ENCODE peak calls at places on chromosomes 7 and 10, in ten cellular contexts. One of them, this sample, is unnamed.

GRCh38 chr10:59894114-59894513 is 12.2 kb downstream of the CCDC6 start:
- DNase-seq in HS-5: no peak
- DNase-seq in EH: peak
- DNase-seq in PC-3: peak
- DNase-seq in coronary artery: no peak
- DNase-seq in CD4-positive, CD25-positive, alpha-beta regulatory T cell: no peak
- DNase-seq in activated CD8-positive, alpha-beta T cell treated with anti-CD3 and anti-CD28 coated beads, Interleukin-2, amount 10 ng/mL, durations not matched to agents 7 days and 5 days: no peak
- DNase-seq in bronchial epithelial cell: peak
- DNase-seq in GM12878: no peak
- DNase-seq in OCI-LY7: no peak
- DNase-seq in this sample: peak

GRCh38 chr7:87192784-87193487 is 26.6 kb downstream of the TMEM243 start:
- DNase-seq in OCI-LY7: no peak
- DNase-seq in EH: no peak
- DNase-seq in activated CD8-positive, alpha-beta T cell treated with anti-CD3 and anti-CD28 coated beads, Interleukin-2, amount 10 ng/mL, durations not matched to agents 7 days and 5 days: no peak
- DNase-seq in bronchial epithelial cell: no peak
- DNase-seq in PC-3: no peak
- DNase-seq in GM12878: no peak
- DNase-seq in CD4-positive, CD25-positive, alpha-beta regulatory T cell: no peak
- DNase-seq in HS-5: no peak
- DNase-seq in coronary artery: no peak
- DNase-seq in this sample: no peak

GRCh38 chr7:128025380-128025779 is 5.9 kb downstream of the LRRC4 start:
- DNase-seq in CD4-positive, CD25-positive, alpha-beta regulatory T cell: no peak
- DNase-seq in activated CD8-positive, alpha-beta T cell treated with anti-CD3 and anti-CD28 coated beads, Interleukin-2, amount 10 ng/mL, durations not matched to agents 7 days and 5 days: no peak
- DNase-seq in GM12878: no peak
- DNase-seq in OCI-LY7: no peak
- DNase-seq in HS-5: no peak
- DNase-seq in bronchial epithelial cell: peak
- DNase-seq in PC-3: peak
- DNase-seq in coronary artery: no peak
- DNase-seq in EH: peak
- DNase-seq in this sample: peak

GRCh38 chr7:39417642-39418041 is 148.6 kb upstream of the YAE1 start:
- DNase-seq in HS-5: no peak
- DNase-seq in PC-3: no peak
- DNase-seq in bronchial epithelial cell: no peak
- DNase-seq in activated CD8-positive, alpha-beta T cell treated with anti-CD3 and anti-CD28 coated beads, Interleukin-2, amount 10 ng/mL, durations not matched to agents 7 days and 5 days: no peak
- DNase-seq in GM12878: no peak
- DNase-seq in EH: no peak
- DNase-seq in CD4-positive, CD25-positive, alpha-beta regulatory T cell: no peak
- DNase-seq in OCI-LY7: no peak
- DNase-seq in coronary artery: no peak
- DNase-seq in this sample: no peak

GRCh38 chr7:134298902-134299683 is 17.6 kb downstream of the SLC35B4 start:
- DNase-seq in bronchial epithelial cell: no peak
- DNase-seq in HS-5: no peak
- DNase-seq in CD4-positive, CD25-positive, alpha-beta regulatory T cell: no peak
- DNase-seq in PC-3: no peak
- DNase-seq in EH: peak
- DNase-seq in GM12878: no peak
- DNase-seq in activated CD8-positive, alpha-beta T cell treated with anti-CD3 and anti-CD28 coated beads, Interleukin-2, amount 10 ng/mL, durations not matched to agents 7 days and 5 days: no peak
- DNase-seq in coronary artery: no peak
- DNase-seq in OCI-LY7: no peak
- DNase-seq in this sample: no peak

GRCh38 chr7:41189866-41190265 is 513.0 kb downstream of the INHBA start:
- DNase-seq in coronary artery: no peak
- DNase-seq in GM12878: no peak
- DNase-seq in HS-5: peak
- DNase-seq in OCI-LY7: no peak
- DNase-seq in PC-3: peak
- DNase-seq in EH: peak
- DNase-seq in activated CD8-positive, alpha-beta T cell treated with anti-CD3 and anti-CD28 coated beads, Interleukin-2, amount 10 ng/mL, durations not matched to agents 7 days and 5 days: no peak
- DNase-seq in bronchial epithelial cell: peak
- DNase-seq in CD4-positive, CD25-positive, alpha-beta regulatory T cell: no peak
- DNase-seq in this sample: peak

GRCh38 chr10:79562135-79562756 is 2.0 kb upstream of the SFTPA2 start:
- DNase-seq in activated CD8-positive, alpha-beta T cell treated with anti-CD3 and anti-CD28 coated beads, Interleukin-2, amount 10 ng/mL, durations not matched to agents 7 days and 5 days: peak
- DNase-seq in bronchial epithelial cell: peak
- DNase-seq in OCI-LY7: peak
- DNase-seq in PC-3: no peak
- DNase-seq in HS-5: peak
- DNase-seq in EH: peak
- DNase-seq in GM12878: no peak
- DNase-seq in CD4-positive, CD25-positive, alpha-beta regulatory T cell: peak
- DNase-seq in coronary artery: no peak
- DNase-seq in this sample: peak

GRCh38 chr7:36448781-36449379 is 59.2 kb downstream of the ANLN start:
- DNase-seq in CD4-positive, CD25-positive, alpha-beta regulatory T cell: no peak
- DNase-seq in HS-5: peak
- DNase-seq in bronchial epithelial cell: peak
- DNase-seq in EH: peak
- DNase-seq in GM12878: no peak
- DNase-seq in PC-3: peak
- DNase-seq in OCI-LY7: no peak
- DNase-seq in activated CD8-positive, alpha-beta T cell treated with anti-CD3 and anti-CD28 coated beads, Interleukin-2, amount 10 ng/mL, durations not matched to agents 7 days and 5 days: no peak
- DNase-seq in coronary artery: no peak
- DNase-seq in this sample: no peak

GRCh38 chr7:44793919-44794715 is 2.4 kb upstream of the PPIA start:
- DNase-seq in GM12878: no peak
- DNase-seq in PC-3: no peak
- DNase-seq in HS-5: no peak
- DNase-seq in EH: peak
- DNase-seq in OCI-LY7: no peak
- DNase-seq in CD4-positive, CD25-positive, alpha-beta regulatory T cell: no peak
- DNase-seq in coronary artery: no peak
- DNase-seq in bronchial epithelial cell: no peak
- DNase-seq in activated CD8-positive, alpha-beta T cell treated with anti-CD3 and anti-CD28 coated beads, Interleukin-2, amount 10 ng/mL, durations not matched to agents 7 days and 5 days: no peak
- DNase-seq in this sample: peak